ENCODE peak calls at places on chromosomes 1 and 21, in five cellular contexts. One of them, this sample, is unnamed.

GRCh38 chr1:160542303-160542945 is 19.4 kb upstream of the SLAMF6 start:
- DNase-seq in dermis microvascular lymphatic vessel endothelial cell: no peak
- DNase-seq in stimulated activated CD8-positive, alpha-beta memory T cell treated with anti-CD3 and anti-CD28 coated beads, Interleukin-4, amount 100 ng/mL, for 4 hours: no peak
- DNase-seq in H9: no peak
- DNase-seq in naive B cell: no peak
- DNase-seq in this sample: no peak

GRCh38 chr1:212188599-212189351 is 96.4 kb upstream of the PPP2R5A start:
- DNase-seq in H9: no peak
- DNase-seq in stimulated activated CD8-positive, alpha-beta memory T cell treated with anti-CD3 and anti-CD28 coated beads, Interleukin-4, amount 100 ng/mL, for 4 hours: no peak
- DNase-seq in naive B cell: no peak
- DNase-seq in dermis microvascular lymphatic vessel endothelial cell: no peak
- DNase-seq in this sample: no peak

GRCh38 chr1:208312706-208313105 is 68.5 kb upstream of the PLXNA2 start:
- DNase-seq in H9: no peak
- DNase-seq in dermis microvascular lymphatic vessel endothelial cell: no peak
- DNase-seq in stimulated activated CD8-positive, alpha-beta memory T cell treated with anti-CD3 and anti-CD28 coated beads, Interleukin-4, amount 100 ng/mL, for 4 hours: no peak
- DNase-seq in naive B cell: no peak
- DNase-seq in this sample: no peak

GRCh38 chr1:14597343-14598006 is 1.0 kb upstream of the KAZN start:
- DNase-seq in stimulated activated CD8-positive, alpha-beta memory T cell treated with anti-CD3 and anti-CD28 coated beads, Interleukin-4, amount 100 ng/mL, for 4 hours: no peak
- DNase-seq in naive B cell: no peak
- DNase-seq in H9: peak
- DNase-seq in dermis microvascular lymphatic vessel endothelial cell: no peak
- DNase-seq in this sample: no peak

GRCh38 chr21:40841524-40842196 is 5.3 kb downstream of the DSCAM start:
- DNase-seq in dermis microvascular lymphatic vessel endothelial cell: no peak
- DNase-seq in stimulated activated CD8-positive, alpha-beta memory T cell treated with anti-CD3 and anti-CD28 coated beads, Interleukin-4, amount 100 ng/mL, for 4 hours: no peak
- DNase-seq in H9: peak
- DNase-seq in naive B cell: no peak
- DNase-seq in this sample: peak

GRCh38 chr1:150164224-150164623 is 14.5 kb downstream of the PLEKHO1 start:
- DNase-seq in stimulated activated CD8-positive, alpha-beta memory T cell treated with anti-CD3 and anti-CD28 coated beads, Interleukin-4, amount 100 ng/mL, for 4 hours: no peak
- DNase-seq in H9: no peak
- DNase-seq in naive B cell: no peak
- DNase-seq in dermis microvascular lymphatic vessel endothelial cell: no peak
- DNase-seq in this sample: no peak

GRCh38 chr1:9843576-9843945 is 19.8 kb upstream of the CLSTN1 start:
- DNase-seq in dermis microvascular lymphatic vessel endothelial cell: no peak
- DNase-seq in naive B cell: no peak
- DNase-seq in H9: no peak
- DNase-seq in stimulated activated CD8-positive, alpha-beta memory T cell treated with anti-CD3 and anti-CD28 coated beads, Interleukin-4, amount 100 ng/mL, for 4 hours: no peak
- DNase-seq in this sample: no peak

GRCh38 chr1:167648978-167649752 is 19.1 kb downstream of the RCSD1 start:
- DNase-seq in dermis microvascular lymphatic vessel endothelial cell: peak
- DNase-seq in naive B cell: no peak
- DNase-seq in stimulated activated CD8-positive, alpha-beta memory T cell treated with anti-CD3 and anti-CD28 coated beads, Interleukin-4, amount 100 ng/mL, for 4 hours: no peak
- DNase-seq in H9: no peak
- DNase-seq in this sample: no peak

GRCh38 chr1:165592945-165593823 is 37.9 kb upstream of the MGST3 start:
- DNase-seq in naive B cell: peak
- DNase-seq in H9: peak
- DNase-seq in stimulated activated CD8-positive, alpha-beta memory T cell treated with anti-CD3 and anti-CD28 coated beads, Interleukin-4, amount 100 ng/mL, for 4 hours: peak
- DNase-seq in dermis microvascular lymphatic vessel endothelial cell: peak
- DNase-seq in this sample: peak

GRCh38 chr21:19286901-19287300 is 883.3 kb upstream of the TMPRSS15 start:
- DNase-seq in dermis microvascular lymphatic vessel endothelial cell: no peak
- DNase-seq in naive B cell: no peak
- DNase-seq in H9: no peak
- DNase-seq in stimulated activated CD8-positive, alpha-beta memory T cell treated with anti-CD3 and anti-CD28 coated beads, Interleukin-4, amount 100 ng/mL, for 4 hours: no peak
- DNase-seq in this sample: no peak

GRCh38 chr1:6530504-6531160 is 23.7 kb downstream of the NOL9 start:
- DNase-seq in stimulated activated CD8-positive, alpha-beta memory T cell treated with anti-CD3 and anti-CD28 coated beads, Interleukin-4, amount 100 ng/mL, for 4 hours: no peak
- DNase-seq in H9: no peak
- DNase-seq in naive B cell: no peak
- DNase-seq in dermis microvascular lymphatic vessel endothelial cell: no peak
- DNase-seq in this sample: no peak

GRCh38 chr1:68347415-68347814 is 102.3 kb downstream of the RPE65 start:
- DNase-seq in naive B cell: peak
- DNase-seq in dermis microvascular lymphatic vessel endothelial cell: no peak
- DNase-seq in H9: no peak
- DNase-seq in stimulated activated CD8-positive, alpha-beta memory T cell treated with anti-CD3 and anti-CD28 coated beads, Interleukin-4, amount 100 ng/mL, for 4 hours: no peak
- DNase-seq in this sample: peak

GRCh38 chr1:96059276-96059675 is 662.3 kb upstream of the PTBP2 start:
- DNase-seq in naive B cell: no peak
- DNase-seq in H9: no peak
- DNase-seq in stimulated activated CD8-positive, alpha-beta memory T cell treated with anti-CD3 and anti-CD28 coated beads, Interleukin-4, amount 100 ng/mL, for 4 hours: no peak
- DNase-seq in dermis microvascular lymphatic vessel endothelial cell: no peak
- DNase-seq in this sample: no peak

GRCh38 chr1:45499415-45499769 is 481 bp downstream of the CCDC163 start:
- DNase-seq in naive B cell: no peak
- DNase-seq in H9: no peak
- DNase-seq in dermis microvascular lymphatic vessel endothelial cell: peak
- DNase-seq in stimulated activated CD8-positive, alpha-beta memory T cell treated with anti-CD3 and anti-CD28 coated beads, Interleukin-4, amount 100 ng/mL, for 4 hours: no peak
- DNase-seq in this sample: no peak

GRCh38 chr1:47738560-47739182 is 258.5 kb downstream of the TRABD2B start:
- DNase-seq in dermis microvascular lymphatic vessel endothelial cell: peak
- DNase-seq in stimulated activated CD8-positive, alpha-beta memory T cell treated with anti-CD3 and anti-CD28 coated beads, Interleukin-4, amount 100 ng/mL, for 4 hours: no peak
- DNase-seq in H9: peak
- DNase-seq in naive B cell: no peak
- DNase-seq in this sample: no peak

GRCh38 chr1:116945421-116945820 is 35.7 kb downstream of the PTGFRN start:
- DNase-seq in H9: no peak
- DNase-seq in naive B cell: no peak
- DNase-seq in stimulated activated CD8-positive, alpha-beta memory T cell treated with anti-CD3 and anti-CD28 coated beads, Interleukin-4, amount 100 ng/mL, for 4 hours: no peak
- DNase-seq in dermis microvascular lymphatic vessel endothelial cell: no peak
- DNase-seq in this sample: no peak

This sample was measured in globus pallidus.